ENCODE peak calls at places on chromosome 15, in four cellular contexts. One of them, this sample, is unnamed.

GRCh38 chr15:99021669-99022068 is 14.1 kb upstream of the PGPEP1L start:
- DNase-seq in AG10803: no peak
- DNase-seq in HuH-7.5: no peak
- DNase-seq in adipocyte: no peak
- DNase-seq in this sample: no peak

GRCh38 chr15:89806565-89807550 is 7.8 kb downstream of the ANPEP start:
- DNase-seq in AG10803: no peak
- DNase-seq in HuH-7.5: peak
- DNase-seq in adipocyte: no peak
- DNase-seq in this sample: no peak

GRCh38 chr15:55327392-55327791 is 8.4 kb downstream of the PIGB start:
- DNase-seq in AG10803: no peak
- DNase-seq in HuH-7.5: no peak
- DNase-seq in adipocyte: no peak
- DNase-seq in this sample: no peak

GRCh38 chr15:65414841-65415621 is 7.7 kb downstream of the IGDCC4 start:
- DNase-seq in AG10803: peak
- DNase-seq in HuH-7.5: peak
- DNase-seq in adipocyte: peak
- DNase-seq in this sample: no peak

GRCh38 chr15:90571063-90571541 is 41.4 kb downstream of the CRTC3 start:
- DNase-seq in AG10803: peak
- DNase-seq in HuH-7.5: no peak
- DNase-seq in adipocyte: no peak
- DNase-seq in this sample: peak

GRCh38 chr15:61421938-61422337 is 192.8 kb upstream of the RORA start:
- DNase-seq in AG10803: no peak
- DNase-seq in HuH-7.5: peak
- DNase-seq in adipocyte: no peak
- DNase-seq in this sample: no peak

GRCh38 chr15:76988874-76989780 is 5.8 kb upstream of the PSTPIP1 start:
- DNase-seq in AG10803: no peak
- DNase-seq in HuH-7.5: no peak
- DNase-seq in adipocyte: no peak
- DNase-seq in this sample: no peak

GRCh38 chr15:70417536-70417935 is 319.8 kb upstream of the TLE3 start:
- DNase-seq in AG10803: no peak
- DNase-seq in HuH-7.5: no peak
- DNase-seq in adipocyte: no peak
- DNase-seq in this sample: no peak

GRCh38 chr15:79916424-79916823 is 19.6 kb upstream of the MTHFS start:
- DNase-seq in AG10803: no peak
- DNase-seq in HuH-7.5: no peak
- DNase-seq in adipocyte: no peak
- DNase-seq in this sample: no peak